ENCODE peak calls at places on chromosomes 4 and X, in ten cellular contexts. C is EH; K is stimulated activated CD4-positive, alpha-beta T cell treated with anti-CD3 and anti-CD28 coated beads, Interleukin-15, amount 100 ng/mL, for 1 hour; T is activated naive CD8-positive, alpha-beta T cell treated with anti-CD3 and anti-CD28 coated beads, Interleukin-2, amount 50 U/mL, for 24 hours; S is left ventricle myocardium inferior; M is left cardiac atrium; Z is H4; U is amygdala; Y is chondrocyte; F is foreskin fibroblast. D is an unnamed sample.

GRCh38 chr4:130073145-130073790 is 977.3 kb downstream of the C4orf33 start:
- DNase-seq in F (no peak), S (no peak), C (no peak), T (no peak), M (no peak), Z (no peak), K (no peak), U (no peak), Y (no peak), D (no peak)

GRCh38 chr4:155921597-155921996 is 18.1 kb downstream of the TDO2 start:
- DNase-seq in Z (no peak), K (no peak), C (no peak), T (no peak), Y (no peak), U (no peak), M (no peak), S (no peak), F (no peak), D (no peak)

GRCh38 chrX:155645180-155645579 is 32.4 kb upstream of the TMLHE start:
- DNase-seq in Z (no peak), C (no peak), K (no peak), M (no peak), T (no peak), U (no peak), Y (no peak), S (no peak), F (no peak), D (no peak)

GRCh38 chr4:118927976-118928375 is 39.3 kb downstream of the SYNPO2 start:
- DNase-seq in T (no peak), S (peak), K (no peak), Z (no peak), M (peak), C (peak), Y (no peak), U (peak), F (no peak), D (no peak)

GRCh38 chr4:55038176-55038890 is 87.1 kb downstream of the KDR start:
- DNase-seq in T (no peak), K (no peak), M (peak), S (no peak), Y (no peak), F (peak), C (peak), Z (no peak), U (no peak), D (peak)

GRCh38 chr4:179145746-179146530 is 1703.7 kb upstream of the AGA start:
- DNase-seq in S (no peak), F (no peak), Z (no peak), U (no peak), T (no peak), C (no peak), K (no peak), Y (no peak), M (no peak), D (peak)

GRCh38 chrX:55119712-55120111 is 30.9 kb downstream of the PAGE2 start:
- DNase-seq in C (peak), Y (no peak), U (no peak), Z (peak), T (no peak), S (no peak), K (no peak), F (no peak), M (no peak), D (peak)

GRCh38 chr4:69194166-69194565 is 20.4 kb downstream of the UGT2B11 start:
- DNase-seq in M (no peak), Y (no peak), F (no peak), Z (no peak), U (no peak), C (no peak), S (no peak), K (no peak), T (no peak), D (no peak)

GRCh38 chr4:82578935-82579334 is 17.1 kb upstream of the TMEM150C start:
- DNase-seq in F (no peak), U (no peak), Y (no peak), T (no peak), K (no peak), Z (peak), S (no peak), C (peak), M (no peak), D (no peak)

GRCh38 chrX:3713225-3713936 is at the start of gene PRKX:
- DNase-seq in S (peak), C (peak), Z (peak), U (no peak), K (peak), Y (peak), M (peak), F (peak), T (peak), D (peak)

GRCh38 chrX:109889289-109890006 is 113.5 kb upstream of the TMEM164 start:
- DNase-seq in C (peak), U (no peak), Z (peak), T (no peak), M (no peak), S (no peak), K (no peak), F (no peak), Y (no peak), D (peak)

GRCh38 chr4:36244257-36245084 is at the start of gene ARAP2:
- DNase-seq in K (peak), C (no peak), M (peak), T (peak), Y (no peak), U (peak), S (peak), Z (peak), F (no peak), D (peak)

GRCh38 chr4:34939073-34939472 is 1305.2 kb downstream of the ARAP2 start:
- DNase-seq in C (no peak), Z (no peak), T (no peak), S (no peak), M (no peak), F (no peak), Y (peak), K (no peak), U (no peak), D (no peak)

GRCh38 chrX:40987413-40987812 is 97.8 kb upstream of the USP9X start:
- DNase-seq in C (no peak), M (no peak), K (no peak), Z (no peak), T (no peak), U (no peak), S (no peak), F (no peak), Y (no peak), D (no peak)

GRCh38 chr4:7539659-7540058 is 104.9 kb upstream of the PSAPL1 start:
- DNase-seq in Y (no peak), K (no peak), C (peak), F (no peak), S (no peak), Z (peak), U (no peak), M (no peak), T (peak), D (no peak)